ENCODE peak calls at places on chromosomes 11 and 22, in seven cellular contexts. L is RWPE1; X is CD4-positive, alpha-beta T cell; D is chondrocyte; W is pancreas; V is brain microvascular endothelial cell; Y is cardiac muscle cell. A is an unnamed sample.

GRCh38 chr11:68950268-68950667 is 30.5 kb downstream of the MRGPRD start:
- DNase-seq in Y (peak), L (peak), X (no peak), V (no peak), D (no peak), W (no peak), A (no peak)

GRCh38 chr22:26362471-26362870 is 66.6 kb upstream of the ASPHD2 start:
- DNase-seq in W (no peak), V (peak), D (no peak), X (no peak), Y (no peak), L (no peak), A (no peak)

GRCh38 chr22:41021039-41021654 is 70.0 kb downstream of the RBX1 start:
- DNase-seq in W (peak), Y (no peak), L (peak), V (no peak), D (no peak), X (no peak), A (no peak)

GRCh38 chr11:128045094-128045725 is 542.1 kb downstream of the ETS1 start:
- DNase-seq in W (no peak), V (no peak), Y (no peak), L (no peak), X (no peak), D (no peak), A (no peak)

GRCh38 chr11:859394-860131 is 16.9 kb downstream of the TSPAN4 start:
- DNase-seq in X (no peak), D (no peak), L (peak), V (peak), Y (peak), W (peak), A (peak)

GRCh38 chr11:65574963-65575567 is 788 bp upstream of the EHBP1L1 start:
- DNase-seq in X (no peak), V (no peak), W (no peak), L (no peak), Y (no peak), D (no peak), A (no peak)

GRCh38 chr11:18804621-18805020 is 13.0 kb upstream of the PTPN5 start:
- DNase-seq in D (no peak), V (no peak), W (no peak), L (no peak), X (no peak), Y (no peak), A (no peak)

GRCh38 chr22:29149841-29150555 is 55.7 kb upstream of the EMID1 start:
- DNase-seq in Y (no peak), V (no peak), D (no peak), W (peak), X (no peak), L (no peak), A (no peak)

GRCh38 chr11:75826463-75827220 is 11.6 kb downstream of the UVRAG start:
- DNase-seq in W (no peak), Y (no peak), V (no peak), D (no peak), X (no peak), L (no peak), A (no peak)

DNA sequence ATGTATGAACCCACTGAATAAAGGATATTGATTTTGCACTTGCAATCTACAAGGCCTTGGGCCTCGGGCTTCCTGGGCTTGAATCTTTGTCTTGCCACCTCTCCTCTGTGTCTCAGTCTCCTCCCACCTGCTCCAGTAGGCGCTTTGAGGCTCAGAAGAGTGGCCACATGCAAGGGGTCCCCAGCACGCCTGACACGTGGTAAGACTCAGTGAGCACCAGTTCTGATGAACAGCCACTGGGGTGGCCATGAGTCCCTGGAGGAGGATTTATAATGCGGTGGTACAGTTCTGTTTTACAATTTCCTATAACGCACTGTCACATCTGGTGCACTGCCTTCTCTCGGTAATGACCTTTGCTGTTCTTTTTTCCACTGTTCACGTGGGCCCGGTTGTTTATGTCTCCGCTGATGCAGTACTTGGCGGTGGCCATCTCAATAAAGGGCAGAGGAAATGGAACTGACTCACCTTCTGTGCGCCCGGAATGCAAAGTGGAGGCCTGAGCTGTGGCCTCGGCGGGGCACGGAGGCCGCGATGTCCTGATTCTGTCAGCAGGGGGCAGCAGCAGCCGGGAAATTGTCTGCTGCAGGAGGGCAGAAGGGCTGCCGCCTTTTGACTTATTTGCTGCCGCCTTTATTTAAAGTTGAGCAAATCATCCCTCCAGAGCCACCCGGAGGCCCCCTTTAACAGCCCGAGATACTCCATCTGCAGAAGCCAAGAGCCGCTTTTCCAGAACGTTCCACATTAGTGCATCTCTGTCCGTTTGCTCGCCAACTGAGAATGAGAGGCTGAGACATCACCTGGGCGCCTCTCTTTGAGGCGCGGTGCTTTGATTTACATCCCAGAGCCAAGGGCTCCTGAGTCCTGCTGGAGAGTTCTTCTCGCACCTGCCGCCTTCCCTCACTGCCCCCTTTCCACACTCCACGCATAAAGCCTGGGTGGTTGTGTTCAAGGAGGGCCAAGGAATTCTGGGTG is 6.0 kb upstream of the IFT27 start:
- DNase-seq in L (peak), D (no peak), V (peak), X (peak), Y (peak), W (peak), A (peak)
- TF ChIP-seq CTCF in L (peak), D (peak), V (peak), X (peak), Y (peak), W (peak), A (peak)

DNA sequence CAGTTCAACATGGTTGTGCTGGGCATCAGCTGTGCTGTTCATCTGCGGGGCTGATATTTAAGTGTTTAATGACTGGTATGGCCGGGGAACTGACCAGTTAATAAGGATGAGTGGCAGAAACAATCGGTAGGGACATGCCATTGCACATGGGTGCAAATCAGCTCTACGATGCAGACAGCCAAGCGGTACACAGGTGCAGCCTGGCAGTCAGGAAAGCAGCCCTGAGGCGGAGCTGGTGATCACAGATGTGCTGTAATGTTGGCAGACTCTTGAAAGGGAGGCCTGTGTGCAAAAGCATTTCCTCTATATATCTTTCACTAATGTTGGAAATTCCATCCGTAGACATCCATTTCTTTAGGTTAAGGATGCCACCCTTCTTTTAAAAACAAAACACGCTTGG is 1.1 kb downstream of the MMP20 start:
- DNase-seq in W (no peak), Y (no peak), V (no peak), D (no peak), X (no peak), L (no peak), A (no peak)
- TF ChIP-seq CTCF in W (no peak), Y (no peak), V (no peak), D (no peak), X (no peak), L (no peak), A (no peak)

GRCh38 chr22:24101966-24102365 is 79.3 kb upstream of the SUSD2 start:
- DNase-seq in V (no peak), D (peak), X (no peak), Y (no peak), W (peak), L (no peak), A (no peak)
- TF ChIP-seq CTCF in V (peak), D (peak), X (no peak), Y (no peak), W (no peak), L (no peak), A (no peak)

GRCh38 chr11:2314136-2314524 is 12.3 kb downstream of the TSPAN32 start:
- DNase-seq in D (no peak), L (no peak), Y (no peak), W (no peak), X (no peak), V (no peak), A (no peak)

GRCh38 chr11:2310786-2311455 is 9.1 kb downstream of the TSPAN32 start:
- DNase-seq in Y (no peak), V (no peak), D (no peak), L (no peak), W (no peak), X (no peak), A (no peak)

GRCh38 chr11:2313051-2313951 is 11.5 kb downstream of the TSPAN32 start:
- DNase-seq in V (no peak), W (peak), L (no peak), X (no peak), Y (no peak), D (no peak), A (no peak)

GRCh38 chr11:2311456-2312201 is 9.8 kb downstream of the TSPAN32 start:
- DNase-seq in D (no peak), V (no peak), W (no peak), L (no peak), Y (no peak), X (no peak), A (no peak)

DNA sequence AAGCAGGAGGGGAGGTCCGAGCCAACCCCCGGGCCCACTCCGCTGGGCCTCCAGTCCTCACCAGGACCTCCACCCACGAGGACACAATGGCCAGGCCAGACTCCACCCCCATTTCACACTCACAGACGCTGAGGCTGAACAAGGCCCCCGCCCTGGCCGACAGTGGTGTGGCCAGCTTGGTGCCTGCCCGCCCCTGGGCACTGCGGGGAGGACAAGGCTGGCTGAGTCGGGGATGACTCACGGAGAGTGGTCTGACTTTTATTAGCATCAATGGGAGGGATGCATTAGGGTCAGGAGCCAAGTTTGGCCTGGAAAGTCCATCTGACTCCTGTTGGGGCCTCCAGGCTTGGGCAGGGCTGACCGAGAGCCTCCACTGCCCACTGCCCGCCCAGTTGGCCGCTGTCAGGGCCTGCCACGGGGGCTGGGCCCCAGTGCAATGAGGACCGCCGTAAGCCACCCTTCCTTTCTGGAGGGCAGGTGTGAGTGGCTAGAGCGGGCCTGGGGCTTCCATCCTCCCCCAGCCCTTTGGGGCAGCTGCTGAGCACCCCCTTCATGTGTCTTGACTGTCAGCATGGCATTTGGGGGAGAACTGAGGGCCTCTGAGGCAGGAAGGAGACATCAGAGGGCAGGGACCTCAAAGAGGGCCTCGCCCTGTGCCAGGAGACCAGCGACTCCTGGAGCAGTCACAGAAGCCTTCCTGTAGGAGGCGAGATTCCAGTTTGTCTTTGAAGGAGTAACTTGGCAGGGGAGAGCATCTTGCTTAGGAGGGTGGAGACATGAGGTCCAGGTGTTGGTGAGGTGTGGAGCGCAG is 10.6 kb downstream of the TSPAN32 start:
- DNase-seq in V (peak), X (no peak), D (no peak), Y (no peak), W (no peak), L (no peak), A (no peak)
- TF ChIP-seq CTCF in V (no peak), X (no peak), D (peak), Y (no peak), W (no peak), L (no peak), A (no peak)

GRCh38 chr11:22922672-22923071 is 62.4 kb upstream of the CCDC179 start:
- DNase-seq in X (no peak), V (no peak), W (no peak), Y (no peak), L (no peak), D (no peak), A (no peak)

GRCh38 chr11:22923561-22923960 is 63.3 kb upstream of the CCDC179 start:
- DNase-seq in W (no peak), X (no peak), L (no peak), V (no peak), Y (no peak), D (no peak), A (no peak)

GRCh38 chr11:22926341-22926740 is 66.1 kb upstream of the CCDC179 start:
- DNase-seq in D (no peak), X (no peak), L (no peak), W (no peak), V (no peak), Y (no peak), A (no peak)

DNA sequence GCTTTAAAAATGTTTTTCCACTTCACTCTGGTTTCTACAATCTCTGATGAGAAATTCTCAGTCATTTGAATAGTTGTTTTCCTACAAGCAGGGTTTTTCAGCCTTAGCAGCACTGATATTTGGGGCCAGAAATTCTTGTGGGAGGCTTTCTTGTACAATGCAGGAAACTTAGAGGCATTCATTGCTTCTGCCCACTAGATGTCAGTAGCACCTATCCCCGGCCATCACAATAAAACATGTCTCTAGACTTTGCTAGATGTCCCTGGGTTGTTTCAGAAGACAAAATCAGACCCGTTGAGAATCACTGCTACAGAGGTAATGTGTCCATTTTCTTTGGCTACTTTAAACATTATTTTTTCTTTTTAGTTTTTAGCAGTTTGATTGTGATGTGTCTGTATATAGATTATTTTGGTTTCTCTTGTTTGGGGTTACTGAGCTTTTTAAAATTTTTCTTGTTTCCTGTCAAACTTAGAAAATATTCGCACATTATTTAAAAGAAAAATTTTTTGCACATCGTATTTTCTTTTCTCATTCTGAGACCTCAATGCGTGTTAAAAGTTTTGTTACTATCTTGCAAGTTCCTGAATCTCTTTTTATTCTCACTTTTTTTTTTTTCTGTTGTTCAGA is 60.8 kb upstream of the CCDC179 start:
- DNase-seq in V (peak), Y (peak), W (no peak), X (no peak), D (no peak), L (peak), A (peak)
- TF ChIP-seq CTCF in V (peak), Y (peak), W (peak), X (no peak), D (peak), L (peak), A (peak)

DNA sequence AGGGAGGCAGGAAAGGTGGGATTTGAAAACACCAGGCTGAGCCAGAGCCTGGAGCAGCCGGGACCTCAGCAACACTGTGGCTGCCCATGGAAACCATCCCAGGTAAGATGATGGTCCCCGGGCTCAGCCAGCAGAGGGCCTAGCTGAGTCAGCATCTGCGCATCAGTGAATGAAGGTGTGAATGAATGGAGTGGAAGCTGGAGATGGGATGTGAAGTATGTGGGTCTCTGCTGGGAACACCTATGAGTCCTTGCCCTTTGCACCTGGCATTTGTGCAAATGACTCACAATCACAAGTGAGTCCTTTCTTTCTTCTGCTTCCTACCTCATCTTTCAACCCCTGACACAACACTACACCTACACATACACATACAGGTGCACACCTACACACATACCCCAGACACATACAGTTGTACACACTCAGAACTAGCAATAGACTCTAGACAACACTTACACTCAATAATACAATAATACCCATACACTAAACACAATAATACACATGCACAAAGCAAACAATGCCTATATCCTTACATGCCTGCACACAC is 62.8 kb upstream of the PRDM11 start:
- DNase-seq in V (no peak), X (no peak), W (no peak), L (peak), Y (peak), D (no peak), A (peak)
- TF ChIP-seq CTCF in V (peak), X (no peak), W (no peak), L (no peak), Y (peak), D (peak), A (peak)

GRCh38 chr22:30694638-30695350 is at the start of gene OSBP2:
- DNase-seq in W (peak), V (no peak), X (peak), Y (peak), D (peak), L (peak), A (peak)
- TF ChIP-seq CTCF in W (no peak), V (no peak), X (no peak), Y (no peak), D (peak), L (no peak), A (no peak)

DNA sequence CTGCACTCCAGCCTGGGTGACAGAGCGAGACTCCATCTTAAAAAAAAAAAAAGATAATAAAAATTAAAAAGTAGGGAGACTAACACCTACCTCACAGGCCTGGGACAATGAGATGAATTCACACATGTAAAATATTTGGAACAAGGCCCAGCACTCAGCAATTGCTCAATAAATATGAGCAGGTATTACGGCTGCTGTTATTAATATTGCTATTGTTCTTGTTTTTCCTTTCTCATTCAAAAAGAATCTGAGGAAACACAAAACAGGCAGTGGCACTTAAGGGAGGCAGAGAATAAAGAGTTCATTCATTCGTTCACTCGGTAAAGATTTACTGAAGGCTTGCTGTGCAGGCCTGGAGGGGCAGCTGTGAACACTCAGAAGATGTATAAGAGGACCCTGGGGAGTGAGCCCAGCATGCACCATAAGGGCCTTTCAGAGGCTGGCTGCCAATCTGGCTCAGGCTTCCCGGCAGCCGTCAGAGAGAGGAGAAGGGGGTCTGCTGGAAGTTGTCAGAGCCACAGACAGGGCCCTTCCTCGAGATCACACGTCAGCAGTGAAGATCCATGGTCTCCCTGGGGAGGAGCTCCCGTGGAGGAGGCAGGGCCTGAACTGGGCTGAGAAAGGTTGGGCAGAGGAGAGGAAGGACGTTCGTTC is 51.6 kb upstream of the TCF20 start:
- DNase-seq in W (no peak), L (no peak), V (no peak), X (no peak), D (no peak), Y (peak), A (no peak)
- TF ChIP-seq CTCF in W (no peak), L (no peak), V (no peak), X (no peak), D (no peak), Y (no peak), A (no peak)

A was measured in Calu3.